ENCODE peak calls at places on chromosomes 11 and 22, in seven cellular contexts. One of them, this sample, is unnamed.

GRCh38 chr11:12280838-12281565 is 96.4 kb upstream of the PARVA start:
- DNase-seq in IMR-90: peak
- DNase-seq in astrocyte of the spinal cord: no peak
- DNase-seq in AG08395: no peak
- DNase-seq in substantia nigra: no peak
- DNase-seq in A673: no peak
- DNase-seq in NCI-H1092 treated with DMSO at 0.1 percent for 48 hours: no peak
- DNase-seq in this sample: no peak

GRCh38 chr11:108069947-108070346 is 51.4 kb upstream of the ACAT1 start:
- DNase-seq in A673: peak
- DNase-seq in astrocyte of the spinal cord: peak
- DNase-seq in substantia nigra: no peak
- DNase-seq in AG08395: peak
- DNase-seq in IMR-90: peak
- DNase-seq in NCI-H1092 treated with DMSO at 0.1 percent for 48 hours: no peak
- DNase-seq in this sample: peak

GRCh38 chr11:87753143-87753542 is 422.1 kb downstream of the RAB38 start:
- DNase-seq in A673: no peak
- DNase-seq in astrocyte of the spinal cord: no peak
- DNase-seq in AG08395: no peak
- DNase-seq in NCI-H1092 treated with DMSO at 0.1 percent for 48 hours: no peak
- DNase-seq in substantia nigra: no peak
- DNase-seq in IMR-90: no peak
- DNase-seq in this sample: no peak

GRCh38 chr11:8219257-8220021 is 44.2 kb downstream of the LMO1 start:
- DNase-seq in IMR-90: peak
- DNase-seq in A673: peak
- DNase-seq in AG08395: peak
- DNase-seq in astrocyte of the spinal cord: peak
- DNase-seq in substantia nigra: peak
- DNase-seq in NCI-H1092 treated with DMSO at 0.1 percent for 48 hours: peak
- DNase-seq in this sample: peak

GRCh38 chr22:30843245-30843644 is 125.3 kb downstream of the MORC2 start:
- DNase-seq in A673: no peak
- DNase-seq in substantia nigra: no peak
- DNase-seq in astrocyte of the spinal cord: peak
- DNase-seq in AG08395: no peak
- DNase-seq in IMR-90: no peak
- DNase-seq in NCI-H1092 treated with DMSO at 0.1 percent for 48 hours: no peak
- DNase-seq in this sample: peak

GRCh38 chr22:27875951-27876350 is 43.1 kb downstream of the PITPNB start:
- DNase-seq in substantia nigra: no peak
- DNase-seq in IMR-90: no peak
- DNase-seq in AG08395: no peak
- DNase-seq in NCI-H1092 treated with DMSO at 0.1 percent for 48 hours: no peak
- DNase-seq in A673: no peak
- DNase-seq in astrocyte of the spinal cord: no peak
- DNase-seq in this sample: no peak

GRCh38 chr11:36300651-36301050 is 4.6 kb downstream of the PRR5L start:
- DNase-seq in IMR-90: peak
- DNase-seq in AG08395: peak
- DNase-seq in substantia nigra: peak
- DNase-seq in NCI-H1092 treated with DMSO at 0.1 percent for 48 hours: peak
- DNase-seq in A673: no peak
- DNase-seq in astrocyte of the spinal cord: peak
- DNase-seq in this sample: peak

GRCh38 chr11:119520966-119521365 is 98.0 kb upstream of the THY1 start:
- DNase-seq in NCI-H1092 treated with DMSO at 0.1 percent for 48 hours: peak
- DNase-seq in astrocyte of the spinal cord: no peak
- DNase-seq in AG08395: no peak
- DNase-seq in IMR-90: no peak
- DNase-seq in substantia nigra: no peak
- DNase-seq in A673: no peak
- DNase-seq in this sample: no peak

GRCh38 chr11:125313271-125314222 is 149.0 kb downstream of the PKNOX2 start:
- DNase-seq in IMR-90: peak
- DNase-seq in AG08395: no peak
- DNase-seq in NCI-H1092 treated with DMSO at 0.1 percent for 48 hours: no peak
- DNase-seq in substantia nigra: no peak
- DNase-seq in astrocyte of the spinal cord: peak
- DNase-seq in A673: no peak
- DNase-seq in this sample: peak

GRCh38 chr22:22463855-22464540 is 44.5 kb downstream of the ZNF280B start:
- DNase-seq in substantia nigra: peak
- DNase-seq in IMR-90: peak
- DNase-seq in A673: peak
- DNase-seq in astrocyte of the spinal cord: peak
- DNase-seq in NCI-H1092 treated with DMSO at 0.1 percent for 48 hours: peak
- DNase-seq in AG08395: peak
- DNase-seq in this sample: peak

GRCh38 chr11:32056445-32056844 is 34.4 kb upstream of the RCN1 start:
- DNase-seq in NCI-H1092 treated with DMSO at 0.1 percent for 48 hours: no peak
- DNase-seq in A673: no peak
- DNase-seq in substantia nigra: no peak
- DNase-seq in AG08395: peak
- DNase-seq in astrocyte of the spinal cord: peak
- DNase-seq in IMR-90: no peak
- DNase-seq in this sample: peak

GRCh38 chr11:11993814-11994213 is 14.6 kb downstream of the DKK3 start:
- DNase-seq in substantia nigra: peak
- DNase-seq in NCI-H1092 treated with DMSO at 0.1 percent for 48 hours: no peak
- DNase-seq in IMR-90: peak
- DNase-seq in A673: peak
- DNase-seq in AG08395: peak
- DNase-seq in astrocyte of the spinal cord: peak
- DNase-seq in this sample: peak

GRCh38 chr11:1435820-1436467 is 46.2 kb downstream of the BRSK2 start:
- DNase-seq in A673: peak
- DNase-seq in AG08395: no peak
- DNase-seq in IMR-90: no peak
- DNase-seq in NCI-H1092 treated with DMSO at 0.1 percent for 48 hours: peak
- DNase-seq in astrocyte of the spinal cord: no peak
- DNase-seq in substantia nigra: no peak
- DNase-seq in this sample: no peak

GRCh38 chr22:21984793-21985192 is 2.2 kb upstream of the TOP3B start:
- DNase-seq in A673: no peak
- DNase-seq in AG08395: no peak
- DNase-seq in astrocyte of the spinal cord: no peak
- DNase-seq in IMR-90: peak
- DNase-seq in substantia nigra: no peak
- DNase-seq in NCI-H1092 treated with DMSO at 0.1 percent for 48 hours: no peak
- DNase-seq in this sample: no peak

GRCh38 chr11:2211113-2211971 is 39.7 kb upstream of the TH start:
- DNase-seq in substantia nigra: no peak
- DNase-seq in astrocyte of the spinal cord: no peak
- DNase-seq in A673: no peak
- DNase-seq in NCI-H1092 treated with DMSO at 0.1 percent for 48 hours: peak
- DNase-seq in IMR-90: no peak
- DNase-seq in AG08395: no peak
- DNase-seq in this sample: no peak